ENCODE peak calls at places on chromosomes 2 and 18, in five cellular contexts. A, E, Q, K and N are unnamed samples. For H3K9me3, the result is how much of the 10 kb centered on the place peaks cover.

GRCh38 chr2:69149631-69150215 is 136.7 kb downstream of the ANTXR1 start:
- DNase-seq in Q (peak), K (peak), A (peak), E (peak), N (no peak)

GRCh38 chr2:120472031-120472430 is 126.1 kb downstream of the INHBB start:
- DNase-seq in K (no peak), Q (no peak), A (no peak), E (no peak), N (no peak)

GRCh38 chr2:111168528-111168929 is 47.8 kb downstream of the BCL2L11 start:
- DNase-seq in Q (no peak), A (no peak), E (peak), K (no peak), N (no peak)

GRCh38 chr2:675051-675450 is 2.2 kb downstream of the TMEM18 start:
- DNase-seq in E (no peak), Q (no peak), A (no peak), K (no peak), N (no peak)

GRCh38 chr2:215460682-215461081 is 24.8 kb upstream of the FN1 start:
- DNase-seq in E (peak), K (no peak), A (no peak), Q (no peak), N (peak)

GRCh38 chr2:168897449-168897848 is 3.6 kb upstream of the G6PC2 start:
- DNase-seq in E (no peak), A (no peak), K (no peak), Q (no peak), N (no peak)

GRCh38 chr18:58844871-58845270 is 19.8 kb upstream of the ZNF532 start:
- DNase-seq in K (no peak), A (no peak), E (no peak), Q (no peak), N (no peak)

GRCh38 chr2:178241852-178242551 is 47.7 kb downstream of the OSBPL6 start:
- DNase-seq in K (no peak), Q (no peak), A (no peak), E (peak), N (peak)

GRCh38 chr2:76641506-76641905 is 880.7 kb downstream of the LRRTM4 start:
- DNase-seq in E (no peak), Q (no peak), K (no peak), A (no peak), N (no peak)

GRCh38 chr2:109347626-109348025 is 218.6 kb downstream of the SH3RF3 start:
- DNase-seq in K (no peak), Q (no peak), E (no peak), A (no peak), N (no peak)

GRCh38 chr18:56148373-56148772 is 490.0 kb downstream of the TXNL1 start:
- DNase-seq in Q (no peak), K (no peak), A (no peak), E (peak), N (no peak)

GRCh38 chr2:28956415-28956826 is 24.7 kb upstream of the TOGARAM2 start:
- DNase-seq in E (peak), A (no peak), Q (peak), K (peak), N (peak)

GRCh38 chr2:237441605-237442004 is 27.6 kb upstream of the COL6A3 start:
- DNase-seq in E (peak), Q (no peak), K (no peak), A (no peak), N (no peak)

GRCh38 chr18:8341481-8342230 is 267.6 kb upstream of the RAB12 start:
- DNase-seq in E (peak), Q (no peak), K (no peak), A (no peak), N (no peak)

GRCh38 chr18:36772339-36772738 is 56.5 kb downstream of the TPGS2 start:
- DNase-seq in Q (no peak), A (no peak), K (no peak), E (no peak), N (no peak)

GRCh38 chr18:67504739-67505138 is 11.8 kb downstream of the DSEL start:
- DNase-seq in Q (no peak), E (no peak), K (no peak), A (no peak), N (no peak)

GRCh38 chr2:163768881-163769681 is 33.3 kb upstream of the FIGN start:
- DNase-seq in K (no peak), E (no peak), A (no peak), Q (no peak), N (no peak)

DNA sequence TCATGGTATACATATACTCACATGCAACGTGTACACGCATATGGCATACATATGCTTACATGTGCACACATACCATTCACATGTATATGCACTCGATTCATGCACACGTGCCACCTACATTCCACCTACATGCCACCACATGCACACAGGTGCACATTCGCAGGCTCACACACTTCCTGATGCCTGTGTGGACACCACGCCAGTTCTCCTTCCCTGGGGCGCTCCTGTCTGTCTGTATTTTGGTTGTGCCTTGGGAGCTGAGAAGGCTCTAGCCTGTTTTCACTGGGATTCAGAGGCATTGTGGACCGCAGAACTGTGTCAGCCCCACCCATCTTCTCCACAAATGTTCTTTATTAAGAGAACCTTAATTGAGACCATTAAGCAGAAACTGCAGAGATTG is 96.6 kb upstream of the CTDP1 start:
- DNase-seq in E (no peak), A (no peak), K (no peak), Q (no peak), N (no peak)
- H2BK12ac ChIP-seq in E (no peak), A (no peak), K (no peak), Q (no peak), N (no peak)

DNA sequence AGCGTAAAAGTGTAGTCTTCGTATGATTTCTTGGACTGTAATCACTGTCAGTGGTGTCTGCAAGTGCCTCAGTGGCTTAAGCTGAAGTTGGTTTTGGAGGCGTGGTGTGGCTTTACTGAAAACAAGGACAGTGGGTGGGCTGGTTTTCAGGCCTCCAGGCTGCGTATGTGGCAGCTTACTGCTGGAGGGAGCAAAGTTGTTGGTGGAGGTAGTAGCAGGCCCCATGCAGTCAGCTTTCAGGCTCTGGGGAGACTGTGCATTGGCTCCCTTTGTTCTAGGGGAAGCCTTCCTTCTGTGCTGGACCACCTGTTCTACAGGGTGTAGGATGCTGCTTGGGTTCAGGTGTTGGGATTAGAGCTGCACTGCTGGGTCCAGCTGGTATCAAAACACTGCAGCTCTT is 91.6 kb downstream of the NCK2 start:
- DNase-seq in A (no peak), K (no peak), E (no peak), Q (peak), N (no peak)
- H3K9me3 ChIP-seq in A (under half), K (under half), E (under half), Q (under half), N (under half)

GRCh38 chr2:195320416-195320973 is 336.5 kb upstream of the SLC39A10 start:
- DNase-seq in K (no peak), E (no peak), Q (no peak), A (no peak), N (no peak)
- H2BK120ac ChIP-seq in K (no peak), E (no peak), Q (no peak), A (no peak), N (no peak)

GRCh38 chr2:39603436-39603835 is 62.3 kb upstream of the TMEM178A start:
- DNase-seq in K (no peak), E (no peak), Q (no peak), A (no peak), N (no peak)

GRCh38 chr2:39602616-39603015 is 63.1 kb upstream of the TMEM178A start:
- DNase-seq in Q (no peak), A (no peak), E (no peak), K (no peak), N (no peak)

GRCh38 chr2:39606585-39606984 is 59.1 kb upstream of the TMEM178A start:
- DNase-seq in E (peak), Q (peak), A (no peak), K (no peak), N (no peak)

GRCh38 chr2:39607538-39608211 is 58.0 kb upstream of the TMEM178A start:
- DNase-seq in E (no peak), A (no peak), K (no peak), Q (no peak), N (no peak)

DNA sequence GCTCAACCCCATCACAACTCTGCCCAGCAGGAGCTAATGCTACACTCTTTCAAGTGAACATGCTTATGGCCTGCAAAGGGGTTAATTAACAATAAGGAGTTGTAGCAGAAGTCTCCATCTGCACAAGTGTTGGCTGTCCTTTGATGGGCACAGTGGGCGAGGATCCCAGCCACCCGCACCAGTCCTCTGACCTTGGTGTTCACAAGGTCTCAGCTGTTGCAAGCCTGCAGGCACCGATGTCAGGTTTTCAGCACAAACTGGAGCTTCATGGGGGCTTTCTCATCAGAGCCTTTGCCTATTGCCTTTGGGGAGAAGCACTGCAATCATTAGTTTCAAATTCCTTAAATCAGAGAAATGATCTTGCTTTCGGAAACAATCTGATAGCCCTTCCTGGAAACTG is 60.8 kb upstream of the TMEM178A start:
- DNase-seq in A (no peak), Q (no peak), E (no peak), K (no peak), N (no peak)
- H2BK12ac ChIP-seq in A (no peak), Q (no peak), E (no peak), K (no peak), N (no peak)

GRCh38 chr2:231185886-231186285 is 12.5 kb upstream of the ARMC9 start:
- DNase-seq in K (no peak), Q (no peak), E (no peak), A (no peak), N (no peak)
- H3K9me3 ChIP-seq in K (under half), Q (under half), E (under half), A (under half), N (under half)